ENCODE peak calls at places on chromosome 22, in four cellular contexts. One of them, this sample, is unnamed.
A peak's percentile ranks its signal among the peaks of the same experiment; 100 is the strongest.

GRCh38 chr22:43995798-43996169 is 28.3 kb upstream of the PARVB start:
- DNase-seq in lower leg skin: no peak
- DNase-seq in NB4: no peak
- DNase-seq in right lobe of liver: no peak
- DNase-seq in this sample: no peak

GRCh38 chr22:49934891-49935557 is 16.6 kb downstream of the CRELD2 start:
- DNase-seq in NB4: peak; percentile 66
- DNase-seq in right lobe of liver: peak; percentile 88
- DNase-seq in lower leg skin: peak; percentile 79
- DNase-seq in this sample: peak; percentile 39

GRCh38 chr22:27412866-27413445 is 388.6 kb downstream of the MN1 start:
- DNase-seq in lower leg skin: no peak
- DNase-seq in right lobe of liver: no peak
- DNase-seq in NB4: no peak
- DNase-seq in this sample: no peak

GRCh38 chr22:49514656-49515055 is 313.0 kb downstream of the BRD1 start:
- DNase-seq in NB4: no peak
- DNase-seq in lower leg skin: no peak
- DNase-seq in right lobe of liver: peak; percentile 13
- DNase-seq in this sample: no peak

GRCh38 chr22:31650391-31650790 is 11.6 kb downstream of the PISD start:
- DNase-seq in right lobe of liver: no peak
- DNase-seq in lower leg skin: no peak
- DNase-seq in NB4: no peak
- DNase-seq in this sample: no peak

GRCh38 chr22:36131907-36132306 is 28.6 kb downstream of the APOL3 start:
- DNase-seq in NB4: no peak
- DNase-seq in lower leg skin: no peak
- DNase-seq in right lobe of liver: no peak
- DNase-seq in this sample: no peak

GRCh38 chr22:27476729-27477128 is 324.8 kb downstream of the MN1 start:
- DNase-seq in right lobe of liver: no peak
- DNase-seq in NB4: no peak
- DNase-seq in lower leg skin: no peak
- DNase-seq in this sample: no peak

GRCh38 chr22:35601743-35602633 is 15.1 kb downstream of the MB start:
- DNase-seq in lower leg skin: peak; percentile 49
- DNase-seq in NB4: peak; percentile 82
- DNase-seq in right lobe of liver: no peak
- DNase-seq in this sample: peak; percentile 14

GRCh38 chr22:33404723-33405122 is 346.5 kb upstream of the SYN3 start:
- DNase-seq in right lobe of liver: no peak
- DNase-seq in NB4: no peak
- DNase-seq in lower leg skin: no peak
- DNase-seq in this sample: no peak

GRCh38 chr22:35465109-35465701 is 65.3 kb downstream of the MCM5 start:
- DNase-seq in lower leg skin: peak; percentile 49
- DNase-seq in right lobe of liver: no peak
- DNase-seq in NB4: no peak
- DNase-seq in this sample: no peak

GRCh38 chr22:23787600-23787896 is 782 bp downstream of the SMARCB1 start:
- DNase-seq in NB4: no peak
- DNase-seq in right lobe of liver: no peak
- DNase-seq in lower leg skin: no peak
- DNase-seq in this sample: no peak

GRCh38 chr22:43389227-43389836 is 22.5 kb upstream of the MPPED1 start:
- DNase-seq in right lobe of liver: no peak
- DNase-seq in lower leg skin: no peak
- DNase-seq in NB4: no peak
- DNase-seq in this sample: no peak

GRCh38 chr22:46071451-46072029 is 78.8 kb upstream of the PPARA start:
- DNase-seq in right lobe of liver: peak; percentile 93
- DNase-seq in lower leg skin: peak; percentile 92
- DNase-seq in NB4: peak; percentile 85
- DNase-seq in this sample: no peak
- TF ChIP-seq POLR2A in right lobe of liver: peak; percentile 15
- TF ChIP-seq POLR2A in lower leg skin: no peak
- TF ChIP-seq POLR2A in NB4: peak; percentile 33
- TF ChIP-seq POLR2A in this sample: peak; percentile 46

GRCh38 chr22:22692707-22693530 is 48.5 kb downstream of the GGTLC2 start:
- DNase-seq in NB4: peak; percentile 31
- DNase-seq in lower leg skin: no peak
- DNase-seq in right lobe of liver: peak; percentile 86
- DNase-seq in this sample: peak; percentile 36
- TF ChIP-seq POLR2A in NB4: no peak
- TF ChIP-seq POLR2A in lower leg skin: no peak
- TF ChIP-seq POLR2A in right lobe of liver: peak; percentile 46
- TF ChIP-seq POLR2A in this sample: no peak

DNA sequence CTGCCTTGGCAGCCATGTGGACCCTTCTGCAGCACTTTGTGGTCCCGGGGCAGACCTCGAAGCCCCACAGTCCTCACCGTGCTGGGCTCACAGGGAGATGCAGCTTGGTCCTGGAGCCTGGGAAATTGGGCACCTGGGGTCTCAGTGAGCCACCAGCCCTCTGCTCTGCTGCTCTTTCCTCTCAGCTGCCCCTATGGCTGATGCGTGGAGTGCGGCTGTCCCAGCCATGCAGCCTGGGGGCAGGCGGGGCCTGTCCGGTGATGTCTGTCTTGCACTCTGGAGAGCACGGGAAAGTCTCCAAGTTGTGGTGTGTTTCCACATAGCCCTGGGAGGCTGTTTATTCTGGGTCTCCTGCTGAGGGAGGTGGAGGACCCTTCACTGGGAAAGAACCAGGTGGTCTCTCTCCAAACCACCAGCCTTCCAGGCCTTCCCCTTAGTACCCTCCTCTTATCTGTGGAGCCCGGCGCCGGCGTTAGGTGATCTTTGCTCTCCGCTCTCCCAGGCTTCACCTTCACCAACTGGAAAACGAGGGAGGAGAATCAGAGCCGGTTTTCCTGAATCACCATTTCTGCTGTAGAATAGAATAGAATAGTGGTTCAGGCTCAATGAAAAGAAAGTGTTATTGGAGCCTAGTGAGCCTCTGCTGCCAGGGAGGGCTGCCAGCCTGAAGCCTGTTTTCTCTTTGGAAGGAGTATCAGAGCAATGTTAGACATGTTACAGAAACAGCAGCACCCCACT is 41.2 kb upstream of the GRAMD4 start:
- DNase-seq in right lobe of liver: peak; percentile 71
- DNase-seq in lower leg skin: no peak
- DNase-seq in NB4: peak; percentile 34
- DNase-seq in this sample: no peak
- TF ChIP-seq POLR2A in right lobe of liver: peak; percentile 35
- TF ChIP-seq POLR2A in lower leg skin: no peak
- TF ChIP-seq POLR2A in NB4: no peak
- TF ChIP-seq POLR2A in this sample: no peak

DNA sequence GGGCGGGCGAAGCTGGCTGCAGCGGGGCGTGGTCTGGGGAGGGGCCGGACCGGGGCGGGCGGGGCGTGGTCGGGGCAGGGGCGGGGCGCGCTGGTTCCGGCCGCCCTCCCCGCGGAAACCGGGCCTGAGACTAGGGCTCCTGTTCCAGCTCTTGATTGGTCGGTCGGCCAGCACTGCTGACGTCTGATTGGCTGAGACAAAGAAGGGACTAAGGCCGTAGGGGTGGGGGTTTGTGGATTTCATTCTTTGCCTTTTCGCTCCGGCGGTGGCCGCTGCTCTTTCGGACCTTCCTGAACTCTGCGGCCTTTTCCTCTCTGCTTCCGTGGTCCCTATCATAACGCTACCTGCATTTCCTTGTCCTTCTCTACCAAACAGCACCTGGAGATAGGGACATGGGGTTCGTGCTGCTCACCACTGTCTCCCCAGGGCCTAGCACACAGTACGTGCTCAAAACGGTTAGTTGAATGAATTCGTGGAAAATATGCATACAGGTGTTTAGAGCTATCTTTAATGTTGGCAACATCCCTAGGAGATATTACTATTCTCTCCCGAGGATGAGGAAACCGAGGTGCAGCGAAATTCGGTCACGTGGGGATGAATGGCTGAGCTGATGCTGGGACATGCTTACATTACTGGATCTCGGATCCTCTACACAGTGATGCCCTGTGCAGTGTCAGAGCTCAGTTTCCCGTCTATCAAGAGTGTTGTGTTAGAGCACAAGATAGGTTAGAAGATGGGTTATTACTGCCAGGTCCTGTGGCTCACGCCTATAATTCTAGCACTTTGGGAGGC is 62.8 kb downstream of the NFAM1 start:
- DNase-seq in right lobe of liver: peak; percentile 96
- DNase-seq in NB4: peak; percentile 89
- DNase-seq in lower leg skin: peak; percentile 92
- DNase-seq in this sample: peak; percentile 78
- TF ChIP-seq POLR2A in right lobe of liver: peak; percentile 37
- TF ChIP-seq POLR2A in NB4: peak; percentile 20
- TF ChIP-seq POLR2A in lower leg skin: no peak
- TF ChIP-seq POLR2A in this sample: no peak

GRCh38 chr22:19691721-19692341 is 22.5 kb upstream of the SEPTIN5 start:
- DNase-seq in right lobe of liver: no peak
- DNase-seq in NB4: no peak
- DNase-seq in lower leg skin: no peak
- DNase-seq in this sample: no peak
- TF ChIP-seq POLR2A in right lobe of liver: no peak
- TF ChIP-seq POLR2A in NB4: no peak
- TF ChIP-seq POLR2A in lower leg skin: no peak
- TF ChIP-seq POLR2A in this sample: no peak

GRCh38 chr22:48156603-48157355 is 1394.3 kb downstream of the TBC1D22A start:
- DNase-seq in lower leg skin: no peak
- DNase-seq in right lobe of liver: no peak
- DNase-seq in NB4: no peak
- DNase-seq in this sample: no peak
- TF ChIP-seq POLR2A in lower leg skin: no peak
- TF ChIP-seq POLR2A in right lobe of liver: no peak
- TF ChIP-seq POLR2A in NB4: no peak
- TF ChIP-seq POLR2A in this sample: no peak

This sample was measured in erythroblast.